ENCODE peak calls at places on chromosomes 6 and 20, in four cellular contexts. B, X, D and F are unnamed samples.

GRCh38 chr6:53437557-53438202 is 88.9 kb upstream of the ELOVL5 start:
- DNase-seq in B (peak), X (no peak), D (peak), F (peak)

GRCh38 chr6:156498696-156499095 is 278.5 kb upstream of the ARID1B start:
- DNase-seq in B (no peak), X (no peak), D (no peak), F (no peak)

GRCh38 chr6:156437084-156437879 is 339.9 kb upstream of the ARID1B start:
- DNase-seq in B (no peak), X (no peak), D (no peak), F (no peak)

GRCh38 chr6:4510906-4511625 is 265.1 kb upstream of the CDYL start:
- DNase-seq in B (no peak), X (no peak), D (no peak), F (no peak)

GRCh38 chr6:154865291-154865690 is 129.8 kb upstream of the TIAM2 start:
- DNase-seq in B (no peak), X (no peak), D (no peak), F (no peak)

GRCh38 chr20:48440916-48441315 is 386.9 kb downstream of the PREX1 start:
- DNase-seq in B (no peak), X (no peak), D (no peak), F (no peak)

GRCh38 chr6:35415065-35415880 is 36.9 kb upstream of the FANCE start:
- DNase-seq in B (no peak), X (no peak), D (peak), F (peak)

GRCh38 chr6:89432875-89433636 is at the start of gene ANKRD6:
- DNase-seq in B (no peak), X (peak), D (peak), F (no peak)

GRCh38 chr6:160431231-160431630 is 83.1 kb downstream of the SLC22A3 start:
- DNase-seq in B (no peak), X (no peak), D (no peak), F (peak)

GRCh38 chr6:106377061-106377540 is 16.6 kb downstream of the CRYBG1 start:
- DNase-seq in B (peak), X (no peak), D (no peak), F (no peak)

GRCh38 chr6:36501686-36502085 is 45.6 kb downstream of the STK38 start:
- DNase-seq in B (no peak), X (no peak), D (no peak), F (no peak)

GRCh38 chr6:1625926-1626413 is 16.3 kb downstream of the FOXC1 start:
- DNase-seq in B (no peak), X (no peak), D (no peak), F (no peak)

GRCh38 chr20:50359607-50360217 is 150.5 kb upstream of the PTPN1 start:
- DNase-seq in B (no peak), X (no peak), D (no peak), F (no peak)

GRCh38 chr6:139392834-139393233 is 18.4 kb upstream of the CITED2 start:
- DNase-seq in B (no peak), X (no peak), D (no peak), F (no peak)

GRCh38 chr6:117906905-117907599 is at the start of gene SLC35F1:
- DNase-seq in B (no peak), X (no peak), D (peak), F (no peak)

GRCh38 chr6:47256361-47256760 is 53.3 kb downstream of the TNFRSF21 start:
- DNase-seq in B (no peak), X (no peak), D (no peak), F (peak)

GRCh38 chr20:14410869-14411555 is 73.6 kb upstream of the FLRT3 start:
- DNase-seq in B (no peak), X (no peak), D (no peak), F (no peak)

GRCh38 chr6:32223258-32224235 is at the start of gene NOTCH4:
- DNase-seq in B (no peak), X (no peak), D (no peak), F (no peak)

GRCh38 chr6:31386977-31387376 is 16.4 kb upstream of the MICA start:
- DNase-seq in B (no peak), X (no peak), D (no peak), F (no peak)